ENCODE peak calls at places on chromosome 7, in six cellular contexts. W is H9, S is neuronal stem cell, Z is mesenchymal stem cell, G is IMR-90, Y is H1. B is an unnamed sample.

GRCh38 chr7:106779877-106780276 is 85.2 kb upstream of the PIK3CG start:
- DNase-seq in G (no peak), Y (peak), Z (no peak), S (no peak), W (peak), B (peak)

GRCh38 chr7:116525298-116525912 is 569 bp downstream of the CAV1 start:
- DNase-seq in W (peak), S (no peak), Y (no peak), G (no peak), Z (peak), B (peak)

GRCh38 chr7:41916450-41916927 is 213.6 kb upstream of the INHBA start:
- DNase-seq in Z (peak), S (no peak), Y (no peak), W (no peak), G (peak), B (peak)

GRCh38 chr7:111029141-111029572 is 61.8 kb upstream of the LRRN3 start:
- DNase-seq in W (no peak), G (no peak), S (no peak), Y (no peak), Z (no peak), B (no peak)

GRCh38 chr7:115346685-115347084 is 424.8 kb downstream of the MDFIC start:
- DNase-seq in Y (no peak), G (no peak), S (no peak), W (no peak), Z (no peak), B (no peak)

GRCh38 chr7:44244282-44244681 is 43.5 kb downstream of the YKT6 start:
- DNase-seq in Z (peak), Y (peak), G (no peak), S (peak), W (peak), B (no peak)

GRCh38 chr7:139523199-139523941 is at the start of gene CLEC2L:
- DNase-seq in Y (peak), W (no peak), G (no peak), S (no peak), Z (peak), B (no peak)

GRCh38 chr7:38169862-38170261 is 8.2 kb upstream of the STARD3NL start:
- DNase-seq in Z (peak), W (no peak), S (no peak), G (peak), Y (no peak), B (peak)

GRCh38 chr7:18175801-18176450 is 148.3 kb upstream of the PRPS1L1 start:
- DNase-seq in Z (peak), Y (no peak), W (no peak), G (no peak), S (no peak), B (peak)

GRCh38 chr7:91852263-91852741 is 28.2 kb downstream of the MTERF1 start:
- DNase-seq in W (peak), Y (no peak), S (no peak), G (peak), Z (peak), B (no peak)

GRCh38 chr7:32179567-32179966 is 109.4 kb upstream of the PDE1C start:
- DNase-seq in Z (peak), G (peak), S (no peak), Y (no peak), W (no peak), B (no peak)

GRCh38 chr7:123612024-123612423 is 10.4 kb downstream of the ASB15 start:
- DNase-seq in Z (no peak), Y (no peak), G (no peak), S (no peak), W (no peak), B (no peak)

GRCh38 chr7:159004411-159004810 is 140.3 kb downstream of the VIPR2 start:
- DNase-seq in G (no peak), Y (no peak), S (no peak), W (no peak), Z (no peak), B (no peak)

GRCh38 chr7:83921798-83922607 is 272.6 kb downstream of the SEMA3A start:
- DNase-seq in S (no peak), Z (no peak), Y (no peak), G (peak), W (no peak), B (no peak)

GRCh38 chr7:106377847-106378361 is 93.1 kb upstream of the NAMPT start:
- DNase-seq in W (no peak), S (no peak), Z (peak), Y (no peak), G (no peak), B (no peak)

GRCh38 chr7:119374436-119374835 is 898.5 kb upstream of the KCND2 start:
- DNase-seq in Z (no peak), W (no peak), Y (no peak), S (no peak), G (no peak), B (no peak)

GRCh38 chr7:79132844-79133451 is 320.5 kb downstream of the MAGI2 start:
- DNase-seq in Y (no peak), G (peak), Z (peak), S (no peak), W (no peak), B (no peak)

GRCh38 chr7:83835424-83835823 is 186.5 kb upstream of the SEMA3E start:
- DNase-seq in Z (no peak), Y (no peak), S (no peak), G (no peak), W (no peak), B (no peak)

GRCh38 chr7:128988372-128988771 is 50.6 kb downstream of the IRF5 start:
- DNase-seq in S (no peak), G (no peak), W (no peak), Y (no peak), Z (no peak), B (no peak)

GRCh38 chr7:98276241-98276761 is 5.2 kb upstream of the BRI3 start:
- DNase-seq in Z (peak), W (no peak), S (no peak), Y (no peak), G (peak), B (no peak)

GRCh38 chr7:105656922-105657521 is 75.7 kb upstream of the EFCAB10 start:
- DNase-seq in S (no peak), G (no peak), Z (no peak), Y (peak), W (peak), B (no peak)

GRCh38 chr7:14394786-14395185 is 405.3 kb upstream of the ETV1 start:
- DNase-seq in G (no peak), W (no peak), Y (no peak), S (no peak), Z (no peak), B (no peak)

GRCh38 chr7:381211-382117 is 91.5 kb downstream of the FOXL3 start:
- DNase-seq in S (no peak), W (peak), G (no peak), Z (no peak), Y (no peak), B (no peak)

GRCh38 chr7:1340640-1341360 is 108.1 kb downstream of the UNCX start:
- DNase-seq in G (no peak), Y (no peak), S (no peak), Z (no peak), W (no peak), B (no peak)

GRCh38 chr7:48087349-48087748 is 1.7 kb upstream of the UPP1 start:
- DNase-seq in Y (no peak), Z (peak), G (peak), S (no peak), W (no peak), B (peak)

GRCh38 chr7:7944619-7945282 is 23.8 kb upstream of the GLCCI1 start:
- DNase-seq in G (no peak), Y (no peak), Z (no peak), W (no peak), S (no peak), B (no peak)

GRCh38 chr7:18890134-18890533 is 227.3 kb downstream of the TWIST1 start:
- DNase-seq in Z (peak), S (no peak), G (peak), W (no peak), Y (no peak), B (no peak)

GRCh38 chr7:107442678-107443077 is 27.2 kb upstream of the GPR22 start:
- DNase-seq in Y (no peak), S (no peak), Z (no peak), W (no peak), G (no peak), B (no peak)

GRCh38 chr7:9921326-9921725 is 1052.3 kb upstream of the PHF14 start:
- DNase-seq in W (no peak), Z (no peak), S (no peak), G (no peak), Y (no peak), B (no peak)

GRCh38 chr7:133053321-133053891 is 28.5 kb downstream of the CHCHD3 start:
- DNase-seq in Z (peak), S (no peak), G (peak), Y (no peak), W (no peak), B (peak)

GRCh38 chr7:4438723-4439245 is 243.3 kb upstream of the FOXK1 start:
- DNase-seq in W (no peak), Z (no peak), G (no peak), Y (no peak), S (no peak), B (no peak)

GRCh38 chr7:98252655-98253054 is 623 bp upstream of the TECPR1 start:
- DNase-seq in W (no peak), Z (no peak), G (peak), Y (no peak), S (no peak), B (no peak)

GRCh38 chr7:9846902-9847301 is 1126.8 kb upstream of the PHF14 start:
- DNase-seq in W (no peak), G (no peak), Z (no peak), S (no peak), Y (no peak), B (no peak)

GRCh38 chr7:8109196-8110022 is 140.8 kb downstream of the GLCCI1 start:
- DNase-seq in S (no peak), Z (peak), G (peak), Y (no peak), W (no peak), B (no peak)

GRCh38 chr7:71206183-71206582 is 74.2 kb downstream of the GALNT17 start:
- DNase-seq in G (no peak), Z (no peak), W (no peak), Y (no peak), S (no peak), B (no peak)

GRCh38 chr7:70775570-70776156 is 356.3 kb upstream of the GALNT17 start:
- DNase-seq in S (no peak), W (no peak), G (no peak), Z (no peak), Y (no peak), B (no peak)

GRCh38 chr7:47282790-47283496 is 299.0 kb downstream of the TNS3 start:
- DNase-seq in G (no peak), Z (no peak), S (no peak), Y (no peak), W (no peak), B (no peak)

GRCh38 chr7:157612009-157612663 is 275.3 kb downstream of the DNAJB6 start:
- DNase-seq in S (no peak), W (peak), Y (no peak), Z (no peak), G (no peak), B (no peak)

GRCh38 chr7:157612664-157613561 is 276.1 kb downstream of the DNAJB6 start:
- DNase-seq in W (peak), G (no peak), Y (peak), Z (no peak), S (no peak), B (no peak)

GRCh38 chr7:157609932-157610640 is 273.3 kb downstream of the DNAJB6 start:
- DNase-seq in Y (no peak), S (no peak), Z (no peak), G (no peak), W (no peak), B (no peak)

GRCh38 chr7:157610671-157611295 is 274.0 kb downstream of the DNAJB6 start:
- DNase-seq in Z (no peak), W (no peak), S (no peak), Y (no peak), G (no peak), B (no peak)

DNA sequence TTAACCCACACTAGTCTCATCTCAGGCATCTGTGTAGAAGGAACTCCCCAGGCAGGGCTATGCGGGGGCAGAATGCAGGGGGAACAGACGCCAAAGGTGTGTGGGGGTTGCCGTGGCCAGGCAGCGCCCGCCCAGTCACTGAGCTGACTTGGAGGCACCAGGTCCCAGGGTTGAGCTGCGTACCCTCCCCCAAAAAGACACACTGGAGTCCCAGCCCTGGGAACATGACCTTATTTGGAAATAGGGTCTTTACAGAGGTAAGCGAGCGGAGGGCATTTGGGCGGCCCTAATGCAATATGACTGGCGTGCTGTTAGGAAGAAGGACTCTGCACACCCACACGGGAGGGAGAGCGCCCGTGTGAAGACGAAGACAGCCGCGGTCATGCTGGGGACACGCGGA is 274.5 kb downstream of the DNAJB6 start:
- DNase-seq in Z (no peak), G (no peak), S (no peak), Y (no peak), W (no peak), B (no peak)
- H3K14ac ChIP-seq in Z (no peak), G (no peak), S (no peak), Y (no peak), W (no peak), B (no peak)

GRCh38 chr7:28219793-28220192 is 39.2 kb upstream of the JAZF1 start:
- DNase-seq in W (no peak), G (no peak), S (no peak), Z (no peak), Y (no peak), B (no peak)
- H2BK5ac ChIP-seq in W (no peak), G (no peak), S (no peak), Z (no peak), Y (no peak), B (no peak)

DNA sequence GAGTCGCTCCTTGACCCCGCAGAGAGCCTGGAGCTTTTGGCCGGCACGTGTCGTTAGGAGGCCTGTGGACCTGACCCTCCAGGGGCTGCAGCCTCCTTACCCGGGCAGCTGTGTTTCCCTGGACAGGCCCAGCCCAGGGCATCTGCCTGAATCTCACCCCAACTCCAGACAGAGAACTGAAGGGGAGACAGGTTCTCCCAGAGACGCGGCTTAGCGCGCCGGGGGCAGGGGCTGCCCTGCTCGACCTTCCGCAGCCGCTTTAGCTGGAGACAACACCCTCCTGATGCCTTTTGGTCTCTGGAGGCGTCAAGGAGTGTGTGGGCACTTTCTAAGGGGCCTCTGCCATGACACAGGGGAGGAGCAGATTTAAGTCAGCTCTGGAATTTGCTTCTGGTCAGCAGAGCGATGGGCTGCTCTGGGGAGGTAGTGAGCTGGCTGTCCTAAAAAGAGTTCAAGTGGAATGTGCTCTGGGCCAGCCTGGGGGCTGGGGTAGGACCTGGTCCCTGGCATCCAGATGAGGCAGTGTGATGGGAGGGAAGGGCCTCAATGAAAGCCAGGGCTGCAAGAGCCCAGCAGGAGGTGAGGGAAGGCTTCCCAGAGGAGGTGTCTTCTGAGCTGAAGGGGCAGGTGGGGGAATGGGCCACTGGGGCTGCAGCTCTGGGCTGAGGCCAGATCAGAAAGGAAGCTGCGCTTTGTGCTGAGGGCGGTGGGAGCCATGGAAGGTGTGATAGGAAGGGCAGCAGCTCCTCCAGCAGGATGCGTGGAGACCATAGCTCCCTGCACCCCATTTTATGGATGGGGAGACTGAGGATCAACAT is 5.8 kb downstream of the GRIFIN start:
- DNase-seq in S (no peak), G (no peak), W (no peak), Y (no peak), Z (no peak), B (peak)
- H4K91ac ChIP-seq in S (no peak), G (no peak), W (no peak), Y (peak), Z (no peak), B (peak)

DNA sequence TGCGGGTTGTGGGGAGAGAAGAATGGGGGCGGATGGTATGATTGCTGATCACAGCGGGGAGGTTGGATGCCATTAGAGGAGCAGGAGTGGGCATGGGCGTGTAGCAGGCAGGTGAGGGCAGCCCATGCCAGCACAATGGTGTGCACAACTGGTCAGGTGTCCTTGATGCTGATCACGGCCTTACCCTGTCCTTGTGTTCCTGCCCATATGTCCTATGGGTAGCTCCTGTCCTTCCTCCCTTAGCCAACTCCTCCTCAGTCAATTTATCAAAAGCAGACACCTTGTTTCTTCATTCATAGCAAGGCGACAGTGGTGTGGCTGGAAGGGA is 30.7 kb downstream of the WDR86 start:
- DNase-seq in Z (no peak), S (no peak), G (no peak), Y (no peak), W (no peak), B (no peak)
- H3K14ac ChIP-seq in Z (no peak), S (no peak), G (no peak), Y (no peak), W (no peak), B (no peak)

GRCh38 chr7:141012696-141013344 is 1.9 kb downstream of the MRPS33 start:
- DNase-seq in W (no peak), Y (no peak), Z (peak), S (no peak), G (peak), B (no peak)

GRCh38 chr7:141016349-141016748 is 1.6 kb upstream of the MRPS33 start:
- DNase-seq in Y (no peak), W (no peak), G (no peak), Z (no peak), S (no peak), B (no peak)

GRCh38 chr7:141013345-141013715 is 1.4 kb downstream of the MRPS33 start:
- DNase-seq in Z (peak), S (no peak), W (no peak), Y (no peak), G (no peak), B (no peak)

GRCh38 chr7:141014091-141014490 is 661 bp downstream of the MRPS33 start:
- DNase-seq in S (peak), W (no peak), Y (no peak), Z (no peak), G (peak), B (no peak)

GRCh38 chr7:141014523-141015395 is at the start of gene MRPS33:
- DNase-seq in Y (peak), S (peak), Z (peak), G (peak), W (peak), B (peak)
- H2BK5ac ChIP-seq in Y (peak), S (no peak), Z (no peak), G (peak), W (no peak), B (no peak)

DNA sequence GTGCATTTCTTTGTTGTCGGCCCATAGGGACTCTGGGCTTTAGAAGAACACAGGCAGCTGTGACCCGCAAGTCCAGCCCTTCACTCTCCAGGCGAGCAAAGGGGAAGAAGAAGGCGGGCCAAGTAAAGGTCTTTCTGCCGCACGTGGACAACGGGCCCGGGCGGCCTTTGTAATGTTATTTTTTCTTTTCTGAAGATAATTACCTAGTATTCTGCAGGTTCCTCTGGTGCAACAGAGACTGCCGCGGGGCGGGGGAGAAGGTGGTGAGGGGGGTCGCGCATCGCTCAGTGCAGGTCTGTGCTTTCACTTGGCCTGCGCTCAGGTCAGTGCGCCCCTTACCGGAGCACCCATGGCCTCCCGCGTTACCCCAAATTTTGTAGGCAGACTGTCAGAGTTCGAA is 7.1 kb upstream of the TBX20 start:
- DNase-seq in W (peak), Y (no peak), G (no peak), Z (no peak), S (no peak), B (no peak)
- H4K91ac ChIP-seq in W (no peak), Y (no peak), G (no peak), Z (no peak), S (no peak), B (no peak)

GRCh38 chr7:134435161-134435920 is 23.6 kb downstream of the AKR1B1 start:
- DNase-seq in Y (no peak), S (no peak), G (peak), W (no peak), Z (no peak), B (peak)

GRCh38 chr7:134433430-134433829 is 25.5 kb downstream of the AKR1B1 start:
- DNase-seq in W (no peak), G (no peak), Z (no peak), S (no peak), Y (no peak), B (no peak)

GRCh38 chr7:134431805-134432204 is 27.1 kb downstream of the AKR1B1 start:
- DNase-seq in W (no peak), Y (no peak), S (no peak), G (no peak), Z (no peak), B (no peak)

GRCh38 chr7:134434701-134435100 is 24.2 kb downstream of the AKR1B1 start:
- DNase-seq in S (no peak), W (no peak), Z (no peak), Y (no peak), G (no peak), B (no peak)

GRCh38 chr7:134432296-134433152 is 26.4 kb downstream of the AKR1B1 start:
- DNase-seq in G (peak), S (peak), Y (peak), Z (peak), W (peak), B (peak)
- H3K14ac ChIP-seq in G (peak), S (no peak), Y (no peak), Z (no peak), W (no peak), B (peak)

DNA sequence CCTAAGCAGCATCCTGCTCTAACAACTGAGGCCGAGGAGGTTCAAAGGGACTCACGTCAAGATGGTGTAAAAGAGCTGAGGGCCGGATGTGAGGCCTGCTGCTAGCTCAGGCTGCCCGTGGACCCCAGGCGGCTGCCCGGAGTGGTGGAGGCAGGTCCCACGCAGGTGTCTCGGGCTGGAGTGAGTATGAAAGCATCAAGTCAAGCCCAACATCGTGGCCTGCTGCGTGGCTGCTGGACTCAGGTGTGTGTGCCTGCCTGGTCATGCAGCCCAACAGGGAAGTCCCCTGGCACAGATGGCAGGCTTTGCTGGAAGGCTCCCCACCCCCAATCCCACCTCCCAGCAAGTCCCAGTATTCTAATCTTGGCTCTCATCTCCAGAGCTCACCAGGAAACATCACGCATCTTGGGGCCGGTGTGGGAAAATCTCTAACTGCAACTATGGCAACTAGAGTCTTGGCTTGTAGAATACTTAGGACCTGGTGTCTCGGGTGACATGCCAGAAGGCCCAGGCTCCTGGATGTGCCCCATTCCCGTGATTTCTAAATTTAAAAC is 86.0 kb downstream of the PRKAG2 start:
- DNase-seq in G (no peak), Y (no peak), S (no peak), Z (no peak), W (no peak), B (no peak)
- H2BK5ac ChIP-seq in G (no peak), Y (no peak), S (peak), Z (no peak), W (no peak), B (no peak)

B was measured in trophoblast cell.